ENCODE peak calls at places on chromosomes 5 and 9, in ten cellular contexts. One of them, this sample, is unnamed.

GRCh38 chr9:18747590-18747989 is 273.6 kb downstream of the ADAMTSL1 start:
- DNase-seq in amniotic stem cell: no peak
- DNase-seq in IMR-90: peak; percentile 5
- DNase-seq in NCI-H2081: no peak
- DNase-seq in AG08396: peak; percentile 8
- DNase-seq in GM13977: no peak
- DNase-seq in frontal cortex: no peak
- DNase-seq in GM23338: no peak
- DNase-seq in A549: no peak
- DNase-seq in dorsolateral prefrontal cortex: no peak
- DNase-seq in this sample: no peak

GRCh38 chr5:37905230-37905629 is 65.4 kb upstream of the GDNF start:
- DNase-seq in amniotic stem cell: no peak
- DNase-seq in IMR-90: no peak
- DNase-seq in NCI-H2081: no peak
- DNase-seq in AG08396: no peak
- DNase-seq in GM13977: no peak
- DNase-seq in frontal cortex: no peak
- DNase-seq in GM23338: no peak
- DNase-seq in A549: no peak
- DNase-seq in dorsolateral prefrontal cortex: no peak
- DNase-seq in this sample: no peak

GRCh38 chr5:113204525-113205161 is 228.0 kb downstream of the DCP2 start:
- DNase-seq in amniotic stem cell: no peak
- DNase-seq in IMR-90: peak; percentile 64
- DNase-seq in NCI-H2081: no peak
- DNase-seq in AG08396: peak; percentile 29
- DNase-seq in GM13977: no peak
- DNase-seq in frontal cortex: no peak
- DNase-seq in GM23338: no peak
- DNase-seq in A549: no peak
- DNase-seq in dorsolateral prefrontal cortex: peak; percentile 46
- DNase-seq in this sample: no peak

GRCh38 chr9:88995627-88996026 is 4.4 kb downstream of the S1PR3 start:
- DNase-seq in amniotic stem cell: no peak
- DNase-seq in IMR-90: no peak
- DNase-seq in NCI-H2081: no peak
- DNase-seq in AG08396: no peak
- DNase-seq in GM13977: no peak
- DNase-seq in frontal cortex: no peak
- DNase-seq in GM23338: no peak
- DNase-seq in A549: no peak
- DNase-seq in dorsolateral prefrontal cortex: no peak
- DNase-seq in this sample: no peak

GRCh38 chr5:78472469-78473106 is 112.2 kb downstream of the SCAMP1 start:
- DNase-seq in amniotic stem cell: no peak
- DNase-seq in IMR-90: no peak
- DNase-seq in NCI-H2081: no peak
- DNase-seq in AG08396: no peak
- DNase-seq in GM13977: no peak
- DNase-seq in frontal cortex: no peak
- DNase-seq in GM23338: no peak
- DNase-seq in A549: no peak
- DNase-seq in dorsolateral prefrontal cortex: no peak
- DNase-seq in this sample: no peak

GRCh38 chr5:113202904-113203716 is 226.5 kb downstream of the DCP2 start:
- DNase-seq in amniotic stem cell: no peak
- DNase-seq in IMR-90: peak; percentile 63
- DNase-seq in NCI-H2081: no peak
- DNase-seq in AG08396: no peak
- DNase-seq in GM13977: no peak
- DNase-seq in frontal cortex: no peak
- DNase-seq in GM23338: no peak
- DNase-seq in A549: peak; percentile 16
- DNase-seq in dorsolateral prefrontal cortex: peak; percentile 36
- DNase-seq in this sample: no peak

GRCh38 chr5:73232266-73233041 is 59.5 kb downstream of the TMEM174 start:
- DNase-seq in amniotic stem cell: no peak
- DNase-seq in IMR-90: no peak
- DNase-seq in NCI-H2081: no peak
- DNase-seq in AG08396: no peak
- DNase-seq in GM13977: no peak
- DNase-seq in frontal cortex: no peak
- DNase-seq in GM23338: peak; percentile 55
- DNase-seq in A549: no peak
- DNase-seq in dorsolateral prefrontal cortex: no peak
- DNase-seq in this sample: no peak

GRCh38 chr5:108700928-108701327 is 46.8 kb upstream of the FER start:
- DNase-seq in amniotic stem cell: no peak
- DNase-seq in IMR-90: no peak
- DNase-seq in NCI-H2081: no peak
- DNase-seq in AG08396: no peak
- DNase-seq in GM13977: no peak
- DNase-seq in frontal cortex: no peak
- DNase-seq in GM23338: no peak
- DNase-seq in A549: no peak
- DNase-seq in dorsolateral prefrontal cortex: no peak
- DNase-seq in this sample: peak; percentile 13

GRCh38 chr5:67805666-67806348 is 409.7 kb upstream of the PIK3R1 start:
- DNase-seq in amniotic stem cell: no peak
- DNase-seq in IMR-90: no peak
- DNase-seq in NCI-H2081: peak; percentile 30
- DNase-seq in AG08396: no peak
- DNase-seq in GM13977: no peak
- DNase-seq in frontal cortex: no peak
- DNase-seq in GM23338: no peak
- DNase-seq in A549: no peak
- DNase-seq in dorsolateral prefrontal cortex: no peak
- DNase-seq in this sample: peak; percentile 54

GRCh38 chr5:132491368-132492364 is 1.1 kb upstream of the IRF1 start:
- DNase-seq in amniotic stem cell: no peak
- DNase-seq in IMR-90: no peak
- DNase-seq in NCI-H2081: no peak
- DNase-seq in AG08396: no peak
- DNase-seq in GM13977: peak; percentile 63
- DNase-seq in frontal cortex: no peak
- DNase-seq in GM23338: peak; percentile 54
- DNase-seq in A549: no peak
- DNase-seq in dorsolateral prefrontal cortex: peak; percentile 22
- DNase-seq in this sample: no peak

GRCh38 chr5:31021181-31021624 is 172.3 kb upstream of the CDH6 start:
- DNase-seq in amniotic stem cell: no peak
- DNase-seq in IMR-90: peak; percentile 85
- DNase-seq in NCI-H2081: no peak
- DNase-seq in AG08396: peak; percentile 41
- DNase-seq in GM13977: no peak
- DNase-seq in frontal cortex: no peak
- DNase-seq in GM23338: no peak
- DNase-seq in A549: peak; percentile 49
- DNase-seq in dorsolateral prefrontal cortex: no peak
- DNase-seq in this sample: no peak

GRCh38 chr5:137470111-137470920 is 28.8 kb downstream of the SPOCK1 start:
- DNase-seq in amniotic stem cell: peak; percentile 95
- DNase-seq in IMR-90: peak; percentile 94
- DNase-seq in NCI-H2081: no peak
- DNase-seq in AG08396: peak; percentile 88
- DNase-seq in GM13977: no peak
- DNase-seq in frontal cortex: no peak
- DNase-seq in GM23338: no peak
- DNase-seq in A549: peak; percentile 85
- DNase-seq in dorsolateral prefrontal cortex: no peak
- DNase-seq in this sample: no peak

GRCh38 chr5:20832204-20833080 is 844.4 kb upstream of the CDH18 start:
- DNase-seq in amniotic stem cell: no peak
- DNase-seq in IMR-90: no peak
- DNase-seq in NCI-H2081: no peak
- DNase-seq in AG08396: no peak
- DNase-seq in GM13977: no peak
- DNase-seq in frontal cortex: no peak
- DNase-seq in GM23338: peak; percentile 8
- DNase-seq in A549: no peak
- DNase-seq in dorsolateral prefrontal cortex: no peak
- DNase-seq in this sample: no peak

GRCh38 chr5:178330791-178331404 is 98.3 kb upstream of the PHYKPL start:
- DNase-seq in amniotic stem cell: no peak
- DNase-seq in IMR-90: no peak
- DNase-seq in NCI-H2081: no peak
- DNase-seq in AG08396: no peak
- DNase-seq in GM13977: no peak
- DNase-seq in frontal cortex: no peak
- DNase-seq in GM23338: no peak
- DNase-seq in A549: no peak
- DNase-seq in dorsolateral prefrontal cortex: peak; percentile 49
- DNase-seq in this sample: no peak

GRCh38 chr9:108272350-108272899 is 583.4 kb downstream of the ACTL7B start:
- DNase-seq in amniotic stem cell: no peak
- DNase-seq in IMR-90: peak; percentile 39
- DNase-seq in NCI-H2081: peak; percentile 84
- DNase-seq in AG08396: peak; percentile 75
- DNase-seq in GM13977: no peak
- DNase-seq in frontal cortex: peak; percentile 52
- DNase-seq in GM23338: peak; percentile 60
- DNase-seq in A549: peak; percentile 61
- DNase-seq in dorsolateral prefrontal cortex: peak; percentile 43
- DNase-seq in this sample: peak; percentile 46

GRCh38 chr5:7910738-7911428 is 41.9 kb downstream of the MTRR start:
- DNase-seq in amniotic stem cell: no peak
- DNase-seq in IMR-90: no peak
- DNase-seq in NCI-H2081: no peak
- DNase-seq in AG08396: no peak
- DNase-seq in GM13977: no peak
- DNase-seq in frontal cortex: no peak
- DNase-seq in GM23338: no peak
- DNase-seq in A549: no peak
- DNase-seq in dorsolateral prefrontal cortex: no peak
- DNase-seq in this sample: no peak

GRCh38 chr5:173792781-173793547 is 95.2 kb upstream of the CPEB4 start:
- DNase-seq in amniotic stem cell: no peak
- DNase-seq in IMR-90: no peak
- DNase-seq in NCI-H2081: no peak
- DNase-seq in AG08396: no peak
- DNase-seq in GM13977: no peak
- DNase-seq in frontal cortex: no peak
- DNase-seq in GM23338: no peak
- DNase-seq in A549: no peak
- DNase-seq in dorsolateral prefrontal cortex: no peak
- DNase-seq in this sample: no peak

GRCh38 chr9:88370346-88370745 is 17.9 kb upstream of the SPIN1 start:
- DNase-seq in amniotic stem cell: no peak
- DNase-seq in IMR-90: no peak
- DNase-seq in NCI-H2081: no peak
- DNase-seq in AG08396: no peak
- DNase-seq in GM13977: no peak
- DNase-seq in frontal cortex: no peak
- DNase-seq in GM23338: no peak
- DNase-seq in A549: no peak
- DNase-seq in dorsolateral prefrontal cortex: no peak
- DNase-seq in this sample: no peak

GRCh38 chr5:66291771-66292170 is 147.7 kb downstream of the SREK1 start:
- DNase-seq in amniotic stem cell: no peak
- DNase-seq in IMR-90: no peak
- DNase-seq in NCI-H2081: no peak
- DNase-seq in AG08396: no peak
- DNase-seq in GM13977: no peak
- DNase-seq in frontal cortex: no peak
- DNase-seq in GM23338: no peak
- DNase-seq in A549: no peak
- DNase-seq in dorsolateral prefrontal cortex: no peak
- DNase-seq in this sample: no peak